ENCODE peak calls at places on chromosomes 7 and 10, in ten cellular contexts. L is tibial nerve, R is HCT116, J is A549, M is right lobe of liver, Q is heart left ventricle, N is breast epithelium, Y is endothelial cell of umbilical vein, V is lower leg skin, S is NB4. T is an unnamed sample.

GRCh38 chr10:123854003-123854402 is 37.6 kb downstream of the CPXM2 start:
- DNase-seq in V (peak; percentile 39), N (no peak), L (no peak), Q (no peak), S (no peak), M (no peak), J (no peak), R (no peak), Y (no peak), T (no peak)

GRCh38 chr7:22338875-22339274 is 18.1 kb downstream of the RAPGEF5 start:
- DNase-seq in Y (no peak), J (no peak), M (no peak), S (no peak), Q (no peak), N (no peak), V (no peak), R (no peak), L (no peak), T (no peak)

GRCh38 chr10:43077421-43078171 is 727 bp downstream of the RET start:
- DNase-seq in L (no peak), V (no peak), M (no peak), S (peak; percentile 49), R (no peak), Q (no peak), Y (no peak), J (no peak), N (no peak), T (no peak)

GRCh38 chr10:67306588-67307205 is 380.9 kb downstream of the LRRTM3 start:
- DNase-seq in Q (no peak), Y (peak; percentile 32), L (no peak), N (no peak), S (peak; percentile 36), M (no peak), V (no peak), J (peak; percentile 31), R (peak; percentile 24), T (no peak)

GRCh38 chr10:11242443-11243386 is 225.0 kb downstream of the CELF2 start:
- DNase-seq in M (no peak), L (no peak), Y (peak; percentile 12), Q (peak; percentile 89), V (no peak), N (no peak), J (no peak), R (no peak), S (no peak), T (no peak)

GRCh38 chr10:28595618-28596017 is 62.7 kb downstream of the WAC start:
- DNase-seq in Y (no peak), S (no peak), Q (no peak), M (no peak), R (no peak), N (no peak), L (no peak), V (no peak), J (no peak), T (no peak)

GRCh38 chr10:104777086-104777799 is 136.2 kb downstream of the SORCS3 start:
- DNase-seq in J (no peak), V (no peak), S (no peak), Q (no peak), L (no peak), M (no peak), Y (no peak), N (no peak), R (no peak), T (no peak)

GRCh38 chr7:24378871-24379608 is 95.0 kb downstream of the NPY start:
- DNase-seq in M (no peak), S (no peak), Y (no peak), N (no peak), R (peak; percentile 41), V (no peak), Q (no peak), J (peak; percentile 18), L (no peak), T (no peak)

GRCh38 chr10:19021162-19021561 is 27.4 kb upstream of the MALRD1 start:
- DNase-seq in Q (no peak), Y (no peak), S (no peak), J (no peak), N (no peak), R (no peak), V (no peak), M (no peak), L (no peak), T (no peak)

GRCh38 chr7:150846291-150847115 is 5.8 kb upstream of the AOC1 start:
- DNase-seq in R (no peak), N (no peak), Y (no peak), L (no peak), S (no peak), V (peak; percentile 72), J (no peak), M (no peak), Q (no peak), T (no peak)

GRCh38 chr10:116312091-116312490 is 12.2 kb upstream of the CCDC172 start:
- DNase-seq in S (no peak), V (no peak), Y (no peak), N (no peak), M (no peak), R (no peak), J (no peak), L (no peak), Q (no peak), T (no peak)

GRCh38 chr10:76031769-76032441 is 600.5 kb downstream of the LRMDA start:
- DNase-seq in R (no peak), Y (no peak), J (no peak), L (no peak), M (no peak), S (no peak), V (no peak), N (no peak), Q (no peak), T (no peak)

GRCh38 chr10:33015798-33016547 is 57.9 kb upstream of the ITGB1 start:
- DNase-seq in J (no peak), Y (no peak), M (no peak), L (no peak), N (no peak), V (no peak), R (no peak), Q (no peak), S (no peak), T (no peak)

GRCh38 chr10:132421377-132422168 is 24.6 kb downstream of the PWWP2B start:
- DNase-seq in V (peak; percentile 95), Q (peak; percentile 90), N (peak; percentile 64), M (peak; percentile 65), S (peak; percentile 92), J (peak; percentile 60), L (peak; percentile 49), Y (no peak), R (no peak), T (peak; percentile 77)

GRCh38 chr10:112338957-112339356 is 35.0 kb upstream of the ACSL5 start:
- DNase-seq in R (no peak), V (no peak), L (no peak), Q (no peak), S (peak; percentile 10), J (no peak), Y (no peak), M (no peak), N (no peak), T (no peak)

GRCh38 chr10:68231106-68231901 is 609 bp downstream of the ATOH7 start:
- DNase-seq in J (peak; percentile 92), S (peak; percentile 88), N (peak; percentile 19), Q (peak; percentile 70), R (peak; percentile 45), M (peak; percentile 59), V (peak; percentile 88), Y (peak; percentile 81), L (peak; percentile 33), T (peak; percentile 12)

GRCh38 chr7:99943641-99944507 is 14.5 kb upstream of the GJC3 start:
- DNase-seq in N (peak; percentile 48), R (no peak), V (no peak), Q (no peak), M (no peak), L (no peak), Y (no peak), S (no peak), J (no peak), T (no peak)
- TF ChIP-seq POLR2A in N (no peak), R (no peak), V (no peak), Q (no peak), M (no peak), L (no peak), Y (no peak), S (no peak), J (no peak), T (no peak)

GRCh38 chr10:48605786-48606529 is 1.1 kb upstream of the ARHGAP22 start:
- DNase-seq in S (peak; percentile 83), M (no peak), N (no peak), Y (no peak), R (no peak), V (peak; percentile 34), J (no peak), Q (no peak), L (no peak), T (no peak)

GRCh38 chr10:48603421-48604038 is 1.3 kb downstream of the ARHGAP22 start:
- DNase-seq in L (no peak), Y (no peak), M (no peak), S (no peak), V (peak; percentile 56), J (no peak), Q (no peak), R (no peak), N (no peak), T (no peak)

GRCh38 chr10:48604039-48604407 is 850 bp downstream of the ARHGAP22 start:
- DNase-seq in R (no peak), L (no peak), N (no peak), Q (no peak), J (no peak), S (no peak), Y (no peak), V (peak; percentile 74), M (no peak), T (no peak)

GRCh38 chr10:48605264-48605615 is 367 bp upstream of the ARHGAP22 start:
- DNase-seq in Q (no peak), L (no peak), J (no peak), Y (peak; percentile 36), V (no peak), N (no peak), M (no peak), S (no peak), R (no peak), T (no peak)

GRCh38 chr10:48604408-48605263 is at the start of gene ARHGAP22:
- DNase-seq in Y (peak; percentile 56), L (peak; percentile 40), S (no peak), N (peak; percentile 22), J (peak; percentile 73), Q (peak; percentile 67), M (peak; percentile 48), R (no peak), V (peak; percentile 86), T (peak; percentile 34)
- H3K4me3 ChIP-seq in Y (peak within 1 kb of the TSS; percentile 51), L (peak within 1 kb of the TSS; percentile 19), S (no peak within 1 kb of the TSS), N (peak within 1 kb of the TSS; percentile 62), J (peak within 1 kb of the TSS; percentile 65), Q (peak within 1 kb of the TSS; percentile 64), M (peak within 1 kb of the TSS; percentile 29), R (peak within 1 kb of the TSS; percentile 66), V (no peak within 1 kb of the TSS), T (peak within 1 kb of the TSS; percentile 65)

GRCh38 chr10:102405108-102405561 is 9.6 kb downstream of the NFKB2 start:
- DNase-seq in S (no peak), Y (no peak), M (no peak), J (no peak), N (no peak), L (no peak), V (no peak), R (no peak), Q (no peak), T (no peak)
- TF ChIP-seq POLR2A in S (no peak), Y (no peak), M (no peak), J (no peak), N (no peak), L (no peak), V (no peak), R (no peak), Q (no peak), T (no peak)

DNA sequence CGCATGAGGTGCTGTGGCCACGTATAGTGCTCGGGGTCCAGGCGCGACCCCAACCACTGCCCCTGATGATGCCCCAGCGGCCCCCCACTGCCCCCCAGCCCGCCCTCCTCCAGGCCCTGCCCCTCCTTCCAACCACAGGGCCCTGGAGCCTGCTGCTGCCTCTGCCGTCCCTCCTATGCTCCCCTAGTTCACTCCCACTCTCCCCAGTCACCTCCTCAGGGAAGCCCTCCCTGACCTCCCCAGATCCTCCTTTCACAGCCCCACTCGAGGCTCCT is 93.8 kb downstream of the UNCX start:
- DNase-seq in S (no peak), N (no peak), M (no peak), R (no peak), Y (no peak), V (no peak), Q (no peak), L (no peak), J (no peak), T (no peak)
- H3K4me3 ChIP-seq in S (no peak overlapping the region), N (no peak overlapping the region), M (no peak overlapping the region), R (no peak overlapping the region), Y (no peak overlapping the region), V (no peak overlapping the region), Q (no peak overlapping the region), L (no peak overlapping the region), J (no peak overlapping the region), T (no peak overlapping the region)